ENCODE peak calls at places on chromosomes 1 and 21, in nine cellular contexts. N is tibial nerve, M is fibroblast of lung, F is AG09309, V is nephron progenitor cell, I is hepatocyte, D is GM12865, Q is psoas muscle, Z is upper lobe of left lung. C is an unnamed sample.

GRCh38 chr1:228339059-228339704 is 67.5 kb downstream of the TRIM11 start:
- DNase-seq in Q (no peak), Z (no peak), F (no peak), N (no peak), V (no peak), D (no peak), M (no peak), I (no peak), C (no peak)

GRCh38 chr1:61081637-61082335 is 575 bp upstream of the NFIA start:
- DNase-seq in M (peak), V (peak), D (no peak), F (no peak), N (no peak), Q (peak), I (peak), Z (peak), C (no peak)

GRCh38 chr1:4710592-4711190 is 56.3 kb downstream of the AJAP1 start:
- DNase-seq in M (no peak), I (peak), Z (no peak), Q (no peak), D (no peak), N (no peak), V (peak), F (no peak), C (no peak)

GRCh38 chr1:234582626-234583354 is 27.2 kb downstream of the IRF2BP2 start:
- DNase-seq in D (no peak), M (peak), F (no peak), V (no peak), Z (peak), Q (peak), I (no peak), N (no peak), C (no peak)

GRCh38 chr1:186899577-186899976 is 70.8 kb downstream of the PLA2G4A start:
- DNase-seq in F (no peak), I (no peak), D (peak), V (no peak), N (no peak), M (no peak), Z (no peak), Q (no peak), C (no peak)

GRCh38 chr1:220884109-220884980 is 5.1 kb downstream of the HLX start:
- DNase-seq in Z (peak), I (peak), D (no peak), Q (no peak), F (no peak), N (no peak), M (no peak), V (peak), C (no peak)

GRCh38 chr1:59409525-59409924 is 112.6 kb downstream of the FGGY start:
- DNase-seq in V (no peak), N (no peak), M (no peak), D (no peak), I (no peak), Q (no peak), F (no peak), Z (no peak), C (no peak)

GRCh38 chr1:36096500-36097412 is 8.1 kb downstream of the ADPRS start:
- DNase-seq in Z (no peak), M (no peak), F (no peak), I (peak), N (no peak), D (no peak), V (peak), Q (no peak), C (no peak)

GRCh38 chr1:181896824-181897223 is 164.7 kb downstream of the ZNF648 start:
- DNase-seq in N (no peak), V (no peak), Q (no peak), F (no peak), Z (no peak), I (no peak), M (no peak), D (no peak), C (no peak)

GRCh38 chr1:42551150-42551549 is 88.1 kb downstream of the CCDC30 start:
- DNase-seq in V (no peak), Q (no peak), Z (no peak), F (no peak), I (no peak), D (no peak), M (no peak), N (no peak), C (no peak)

GRCh38 chr1:159906960-159907359 is 7.0 kb upstream of the CFAP45 start:
- DNase-seq in M (no peak), I (no peak), N (no peak), F (no peak), D (no peak), V (no peak), Q (no peak), Z (no peak), C (no peak)

GRCh38 chr1:40258445-40258769 is 371 bp downstream of the ZMPSTE24 start:
- DNase-seq in N (no peak), Q (no peak), V (no peak), I (no peak), M (peak), F (no peak), Z (no peak), D (no peak), C (no peak)

GRCh38 chr1:6168947-6169586 is 11.1 kb downstream of the CHD5 start:
- DNase-seq in N (no peak), F (no peak), M (no peak), D (no peak), V (no peak), Q (no peak), Z (no peak), I (no peak), C (no peak)

GRCh38 chr1:24679725-24680124 is 36.6 kb downstream of the SRRM1 start:
- DNase-seq in Z (no peak), F (no peak), Q (no peak), I (no peak), V (no peak), D (no peak), N (no peak), M (no peak), C (peak)

GRCh38 chr1:173937062-173937461 is 19.9 kb upstream of the SERPINC1 start:
- DNase-seq in M (no peak), Z (no peak), F (no peak), I (no peak), D (no peak), V (no peak), Q (no peak), N (no peak), C (no peak)

GRCh38 chr1:115239148-115239820 is 98.8 kb downstream of the NGF start:
- DNase-seq in F (peak), I (no peak), D (no peak), M (peak), N (no peak), V (no peak), Z (no peak), Q (no peak), C (no peak)

GRCh38 chr1:29395724-29396437 is 159.6 kb downstream of the PTPRU start:
- DNase-seq in M (no peak), V (no peak), Z (no peak), Q (no peak), F (no peak), D (no peak), I (peak), N (no peak), C (no peak)

GRCh38 chr1:200980452-200980772 is 43.1 kb downstream of the KIF21B start:
- DNase-seq in F (no peak), Q (no peak), D (no peak), M (no peak), N (no peak), V (no peak), Z (no peak), I (no peak), C (no peak)

GRCh38 chr1:209653915-209654351 is 1.7 kb upstream of the LAMB3 start:
- DNase-seq in D (no peak), Z (no peak), Q (no peak), F (no peak), I (peak), M (no peak), V (no peak), N (no peak), C (no peak)

GRCh38 chr1:26285366-26286063 is 5.6 kb downstream of the SH3BGRL3 start:
- DNase-seq in D (peak), N (no peak), F (no peak), V (peak), M (no peak), Z (peak), I (no peak), Q (peak), C (no peak)

GRCh38 chr1:52057245-52057644 is 1.1 kb downstream of the BTF3L4 start:
- DNase-seq in D (no peak), Q (no peak), Z (no peak), M (no peak), V (no peak), I (no peak), F (no peak), N (no peak), C (no peak)

GRCh38 chr21:14573244-14573643 is 27.1 kb upstream of the SAMSN1 start:
- DNase-seq in Q (no peak), D (peak), F (no peak), V (no peak), M (no peak), I (no peak), N (no peak), Z (no peak), C (no peak)

GRCh38 chr1:186055846-186056245 is 319.2 kb downstream of the TPR start:
- DNase-seq in I (no peak), N (no peak), F (no peak), Q (no peak), Z (no peak), M (peak), V (no peak), D (no peak), C (no peak)

GRCh38 chr1:44270666-44271628 is 57.7 kb downstream of the DMAP1 start:
- DNase-seq in D (no peak), N (no peak), M (no peak), Z (no peak), I (peak), F (no peak), Q (no peak), V (no peak), C (no peak)

GRCh38 chr1:199700551-199700950 is 327.0 kb upstream of the NR5A2 start:
- DNase-seq in Q (no peak), I (no peak), V (no peak), D (no peak), N (no peak), M (no peak), Z (no peak), F (no peak), C (no peak)

GRCh38 chr1:59391216-59392179 is 94.6 kb downstream of the FGGY start:
- DNase-seq in N (no peak), D (no peak), I (no peak), Q (no peak), F (no peak), M (no peak), Z (no peak), V (no peak), C (no peak)

GRCh38 chr1:204314209-204314892 is 45.4 kb downstream of the PLEKHA6 start:
- DNase-seq in V (no peak), M (no peak), D (no peak), F (no peak), Z (no peak), I (peak), N (no peak), Q (no peak), C (no peak)

GRCh38 chr1:201090536-201090935 is 21.7 kb downstream of the CACNA1S start:
- DNase-seq in M (no peak), Q (no peak), I (no peak), D (no peak), V (no peak), F (no peak), N (no peak), Z (no peak), C (no peak)

GRCh38 chr21:21163904-21164303 is 165.7 kb downstream of the NCAM2 start:
- DNase-seq in D (peak), N (peak), I (peak), Q (no peak), M (peak), F (peak), Z (no peak), V (peak), C (no peak)

GRCh38 chr1:42420911-42421585 is 34.8 kb downstream of the ZMYND12 start:
- DNase-seq in D (no peak), N (no peak), V (peak), M (peak), Q (peak), Z (no peak), F (peak), I (peak), C (no peak)

DNA sequence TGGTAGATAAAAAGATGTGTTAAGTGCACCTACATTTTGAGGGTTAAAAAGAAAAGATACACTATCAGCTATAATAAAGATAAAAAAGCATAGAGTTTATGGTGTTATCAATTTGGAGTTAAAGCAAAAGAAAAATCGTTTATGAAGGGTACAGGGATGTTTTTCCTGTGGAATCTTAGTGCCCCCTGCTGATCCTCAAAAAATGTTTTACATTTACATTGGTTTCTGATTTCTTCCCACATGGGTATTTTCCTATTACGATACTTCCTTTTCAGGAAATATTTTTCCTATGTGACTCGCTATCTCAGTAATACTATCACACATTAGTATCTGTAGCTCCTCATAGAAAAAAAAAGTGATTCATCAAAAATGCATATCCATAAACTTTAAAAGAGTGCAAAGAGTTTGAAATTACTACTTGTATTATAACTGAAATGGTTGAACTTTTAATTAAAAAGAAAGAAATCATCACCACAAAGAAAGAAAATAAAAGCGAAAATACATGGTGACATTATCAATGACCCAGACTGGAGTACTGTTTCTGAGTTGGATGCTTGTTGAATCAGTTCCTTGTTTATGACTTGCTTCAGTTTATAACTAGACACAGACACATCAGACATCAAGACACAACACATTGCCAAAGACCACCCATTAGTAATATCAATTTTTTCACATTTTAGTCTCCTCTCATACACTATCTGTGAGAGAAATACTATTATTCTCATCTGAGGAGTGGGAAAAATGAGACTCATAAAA is 293.2 kb downstream of the MRPL39 start:
- DNase-seq in V (no peak), N (no peak), Q (no peak), D (peak), F (no peak), I (no peak), M (peak), Z (no peak), C (no peak)
- TF ChIP-seq CTCF in V (no peak), N (no peak), Q (no peak), D (peak), F (peak), I (peak), M (peak), Z (peak), C (peak)

GRCh38 chr1:34156739-34157138 is 8.3 kb downstream of the CSMD2 start:
- DNase-seq in N (no peak), D (no peak), V (no peak), F (no peak), M (no peak), Q (no peak), I (no peak), Z (no peak), C (no peak)
- TF ChIP-seq CTCF in N (no peak), D (no peak), V (no peak), F (no peak), M (no peak), Q (no peak), I (no peak), Z (no peak), C (peak)

DNA sequence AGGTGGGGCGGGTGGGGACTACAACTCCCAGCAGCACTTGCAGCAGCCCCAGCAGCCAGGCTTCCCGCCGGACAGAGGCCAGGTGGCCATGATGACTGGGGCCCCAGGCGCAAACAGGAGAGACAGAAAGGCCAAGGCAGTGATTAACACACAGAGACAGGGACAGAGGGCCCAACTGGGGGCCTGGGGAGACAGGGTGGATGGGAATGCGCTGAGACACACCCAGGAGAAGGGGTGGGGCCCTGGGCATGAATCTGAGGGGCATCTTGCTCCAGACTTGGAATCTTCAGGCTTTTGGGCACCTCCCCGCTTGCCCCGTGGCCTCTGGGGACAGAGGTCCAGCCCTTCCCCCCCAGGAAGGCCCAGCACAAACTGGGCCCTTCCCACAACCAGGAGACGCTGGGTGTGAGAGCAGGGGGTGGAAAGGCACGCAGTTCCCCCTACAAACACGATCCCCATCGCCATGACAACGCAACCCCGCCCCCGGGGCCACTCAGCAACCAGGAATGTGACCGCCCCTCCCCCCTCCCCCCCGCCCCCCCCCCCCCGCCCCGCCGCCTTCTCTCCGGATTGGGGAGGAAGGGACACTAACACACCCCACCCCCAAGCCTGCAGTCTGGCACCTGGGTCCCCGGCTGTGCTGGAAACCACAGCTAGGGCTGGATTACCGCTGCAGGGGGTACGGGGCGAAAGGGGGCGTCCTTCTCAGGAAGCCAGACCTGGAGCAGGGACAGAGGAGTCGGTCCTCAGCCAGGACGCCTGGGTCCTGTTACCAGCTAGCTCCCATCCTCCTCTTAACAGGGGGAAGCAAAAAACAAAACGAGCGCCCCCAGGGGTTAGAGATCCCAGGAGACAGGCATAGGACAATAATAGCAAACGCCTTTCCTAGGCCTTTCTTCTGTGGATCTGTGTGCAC is 4.5 kb downstream of the HDGF start:
- DNase-seq in V (peak), N (peak), I (peak), D (peak), Q (peak), Z (peak), M (peak), F (peak), C (peak)
- TF ChIP-seq CTCF in V (no peak), N (peak), I (peak), D (peak), Q (no peak), Z (no peak), M (no peak), F (peak), C (peak)

GRCh38 chr1:53121319-53122172 is 20.9 kb downstream of the SLC1A7 start:
- DNase-seq in I (peak), D (no peak), V (peak), N (no peak), F (no peak), M (peak), Q (peak), Z (peak), C (no peak)
- TF ChIP-seq CTCF in I (no peak), D (no peak), V (no peak), N (no peak), F (no peak), M (no peak), Q (no peak), Z (no peak), C (no peak)

GRCh38 chr1:226651732-226652105 is 87.4 kb downstream of the ITPKB start:
- DNase-seq in I (no peak), Z (no peak), Q (peak), N (no peak), D (no peak), V (no peak), M (no peak), F (no peak), C (no peak)

GRCh38 chr1:226649780-226650179 is 89.3 kb downstream of the ITPKB start:
- DNase-seq in N (no peak), I (no peak), V (no peak), Z (no peak), F (no peak), M (peak), D (peak), Q (peak), C (no peak)

GRCh38 chr1:226651041-226651731 is 87.9 kb downstream of the ITPKB start:
- DNase-seq in Q (peak), V (no peak), F (no peak), M (no peak), D (no peak), N (no peak), Z (no peak), I (no peak), C (no peak)

GRCh38 chr1:226649244-226649643 is 89.8 kb downstream of the ITPKB start:
- DNase-seq in M (no peak), Q (peak), F (no peak), V (no peak), Z (no peak), I (no peak), D (no peak), N (no peak), C (no peak)

GRCh38 chr1:226650236-226650841 is 88.7 kb downstream of the ITPKB start:
- DNase-seq in Q (peak), N (no peak), I (no peak), Z (no peak), V (no peak), F (no peak), M (no peak), D (no peak), C (no peak)
- TF ChIP-seq CTCF in Q (no peak), N (no peak), I (no peak), Z (no peak), V (no peak), F (no peak), M (no peak), D (no peak), C (peak)